ENCODE peak calls at places on chromosomes 1 and 21, in four cellular contexts. H is gastrocnemius medialis, X is GM13976, F is AG04450. A is an unnamed sample.

GRCh38 chr1:30478799-30479198 is 244.6 kb downstream of the MATN1 start:
- DNase-seq in F (no peak), X (no peak), H (no peak), A (no peak)

GRCh38 chr1:156103521-156103947 is 11.0 kb upstream of the LMNA start:
- DNase-seq in X (no peak), F (no peak), H (no peak), A (no peak)

GRCh38 chr1:151518431-151518830 is 7.2 kb downstream of the CGN start:
- DNase-seq in H (no peak), F (no peak), X (no peak), A (no peak)

GRCh38 chr1:8197493-8198282 is 120.2 kb upstream of the SLC45A1 start:
- DNase-seq in X (no peak), H (peak; percentile 62), F (peak; percentile 91), A (no peak)

GRCh38 chr1:85361106-85361505 is 84.7 kb upstream of the BCL10 start:
- DNase-seq in H (no peak), F (peak; percentile 36), X (no peak), A (no peak)

GRCh38 chr1:44647896-44648295 is 26.4 kb downstream of the TMEM53 start:
- DNase-seq in H (no peak), F (no peak), X (no peak), A (no peak)

GRCh38 chr1:204464174-204464573 is 30.4 kb downstream of the PIK3C2B start:
- DNase-seq in F (no peak), H (no peak), X (no peak), A (no peak)

GRCh38 chr1:23742670-23743286 is 493 bp upstream of the ELOA start:
- DNase-seq in X (no peak), H (no peak), F (no peak), A (no peak)

GRCh38 chr1:98049370-98050115 is 128.7 kb upstream of the DPYD start:
- DNase-seq in X (no peak), H (no peak), F (no peak), A (no peak)

GRCh38 chr21:45366931-45367401 is 38.0 kb upstream of the COL18A1 start:
- DNase-seq in X (no peak), H (peak; percentile 36), F (peak; percentile 93), A (no peak)

GRCh38 chr1:117682372-117682771 is 76.5 kb downstream of the TENT5C start:
- DNase-seq in X (no peak), F (no peak), H (peak; percentile 94), A (no peak)

GRCh38 chr1:78303620-78304019 is 187.2 kb upstream of the PTGFR start:
- DNase-seq in X (no peak), F (peak; percentile 69), H (peak; percentile 59), A (no peak)

GRCh38 chr1:218496561-218496960 is 151.4 kb downstream of the TGFB2 start:
- DNase-seq in F (peak; percentile 92), X (no peak), H (peak; percentile 29), A (no peak)

GRCh38 chr21:45506836-45507522 is 35.3 kb downstream of the SLC19A1 start:
- DNase-seq in X (no peak), F (no peak), H (no peak), A (no peak)

GRCh38 chr1:119715542-119715941 is 3.8 kb downstream of the PHGDH start:
- DNase-seq in X (no peak), F (no peak), H (no peak), A (no peak)

GRCh38 chr1:15020943-15021745 is 132.4 kb upstream of the TMEM51 start:
- DNase-seq in X (no peak), F (no peak), H (no peak), A (no peak)

GRCh38 chr1:35062518-35063196 is 16.5 kb upstream of the ZMYM1 start:
- DNase-seq in X (peak; percentile 39), H (no peak), F (no peak), A (no peak)

GRCh38 chr1:59232209-59232608 is 64.7 kb upstream of the FGGY start:
- DNase-seq in H (no peak), X (no peak), F (no peak), A (no peak)

GRCh38 chr1:156894711-156895407 is 1.3 kb downstream of the PEAR1 start:
- DNase-seq in F (no peak), X (no peak), H (peak; percentile 48), A (no peak)

GRCh38 chr1:94936861-94937620 is 10.1 kb upstream of the CNN3 start:
- DNase-seq in F (no peak), X (no peak), H (no peak), A (no peak)

GRCh38 chr1:48246727-48247126 is 24.2 kb downstream of the SLC5A9 start:
- DNase-seq in H (peak; percentile 29), F (no peak), X (no peak), A (no peak)

GRCh38 chr1:161549652-161550051 is at the start of gene FCGR3A:
- DNase-seq in H (no peak), F (no peak), X (no peak), A (no peak)

GRCh38 chr1:248858096-248858890 is 592 bp downstream of the ZNF692 start:
- DNase-seq in H (peak; percentile 72), X (peak; percentile 83), F (no peak), A (no peak)

GRCh38 chr1:198267921-198268320 is 111.1 kb downstream of the NEK7 start:
- DNase-seq in F (no peak), X (no peak), H (no peak), A (no peak)

GRCh38 chr1:19450811-19451564 is 34.4 kb downstream of the CAPZB start:
- DNase-seq in F (peak; percentile 94), H (no peak), X (no peak), A (no peak)

GRCh38 chr1:3258431-3259003 is 189.5 kb downstream of the PRDM16 start:
- DNase-seq in H (no peak), F (no peak), X (no peak), A (no peak)

GRCh38 chr1:179137623-179138235 is 55.9 kb downstream of the TOR3A start:
- DNase-seq in H (peak; percentile 68), F (no peak), X (no peak), A (no peak)

GRCh38 chr1:162384116-162384515 is 2.6 kb downstream of the C1orf226 start:
- DNase-seq in X (no peak), H (no peak), F (no peak), A (no peak)

GRCh38 chr1:79151006-79151796 is 144.7 kb upstream of the ADGRL4 start:
- DNase-seq in H (no peak), F (no peak), X (no peak), A (no peak)

GRCh38 chr1:106986603-106987002 is 69.9 kb upstream of the PRMT6 start:
- DNase-seq in H (no peak), X (no peak), F (no peak), A (no peak)

DNA sequence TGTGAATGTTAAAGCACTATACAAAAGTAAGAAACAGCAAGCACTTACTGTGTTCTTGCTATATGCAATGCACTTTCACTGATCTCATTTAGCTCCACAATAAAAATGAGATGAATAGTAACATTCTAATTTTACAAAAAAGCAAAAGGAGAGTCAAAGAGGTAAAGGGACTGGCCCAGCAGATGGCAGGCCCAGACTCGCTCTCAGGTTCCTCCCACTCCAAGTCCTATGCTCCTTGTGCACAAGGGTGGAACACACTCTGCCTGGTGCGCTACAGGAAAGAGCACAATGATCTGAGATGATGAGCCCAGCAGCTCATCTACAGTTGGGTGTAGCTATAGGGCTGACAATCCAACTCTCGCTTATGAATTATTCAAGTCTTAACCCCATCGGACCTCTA is 94.1 kb upstream of the LYST start:
- DNase-seq in F (no peak), X (no peak), H (no peak), A (no peak)
- TF ChIP-seq CTCF in F (no peak), X (no peak), H (no peak), A (no peak)

GRCh38 chr21:34636961-34637360 is 22.0 kb upstream of the RCAN1 start:
- DNase-seq in X (no peak), H (no peak), F (no peak), A (no peak)
- TF ChIP-seq CTCF in X (no peak), H (no peak), F (no peak), A (no peak)

DNA sequence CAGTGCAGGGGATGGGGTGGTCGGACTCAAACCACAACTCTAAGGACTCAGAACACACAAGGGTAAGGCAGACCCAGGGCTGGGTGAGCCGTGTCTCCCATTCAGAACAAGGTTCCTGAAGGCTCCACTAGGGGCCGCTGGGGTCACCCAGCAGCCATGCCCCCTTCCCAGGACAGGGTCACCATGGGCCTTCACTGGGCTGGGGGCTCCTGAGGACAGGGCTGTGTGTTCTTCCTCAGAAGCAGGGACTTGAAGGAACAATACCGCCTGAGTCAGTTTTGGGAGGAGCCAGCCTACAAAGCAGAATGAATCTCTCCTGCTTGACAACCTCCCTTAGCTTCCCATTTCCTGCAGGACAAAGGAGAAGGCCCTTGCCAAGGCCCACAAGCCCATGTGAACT is 15.4 kb downstream of the RIMS3 start:
- DNase-seq in F (no peak), X (peak; percentile 57), H (no peak), A (no peak)
- TF ChIP-seq CTCF in F (peak; percentile 30), X (peak; percentile 34), H (no peak), A (peak; percentile 17)

DNA sequence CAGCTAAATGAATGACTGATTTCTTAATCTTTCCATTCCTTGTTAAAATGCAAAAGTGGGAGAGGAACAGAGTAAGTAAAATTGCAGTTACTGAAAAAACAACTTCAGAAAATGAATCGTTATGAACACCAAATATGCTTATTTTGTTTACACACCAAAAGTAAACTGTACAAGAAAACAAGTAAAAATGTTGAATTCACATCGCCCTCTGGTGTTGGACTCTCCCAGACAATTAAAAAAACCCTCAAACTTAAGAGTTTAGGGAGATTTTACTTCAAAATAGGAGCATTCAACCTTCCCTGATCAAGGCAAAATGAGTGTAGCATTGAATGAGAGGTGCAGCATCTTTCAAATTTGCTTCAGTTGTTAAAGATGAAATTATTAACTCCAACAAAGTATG is 19.4 kb upstream of the ESRRG start:
- DNase-seq in X (no peak), F (no peak), H (no peak), A (no peak)
- TF ChIP-seq CTCF in X (no peak), F (peak; percentile 49), H (no peak), A (peak; percentile 72)

DNA sequence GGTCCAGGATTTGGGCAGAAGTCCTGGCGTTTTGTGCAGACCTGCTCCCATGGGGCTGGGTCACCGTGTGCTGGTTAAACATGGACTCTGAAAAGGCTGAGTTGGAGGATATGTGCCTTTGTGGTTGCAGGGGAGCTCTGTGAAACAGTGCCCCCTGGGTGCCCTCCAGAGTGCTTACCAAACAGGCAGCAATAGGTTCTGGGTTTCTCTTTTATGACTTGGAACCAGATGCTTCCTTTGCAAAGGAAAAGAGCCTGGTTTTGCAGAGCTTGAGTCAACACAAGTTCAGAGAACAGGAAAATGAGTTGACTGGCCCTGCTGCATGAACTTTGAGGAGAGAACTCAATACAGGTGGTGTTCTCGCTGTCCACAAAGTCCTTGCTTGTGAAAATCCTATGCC is 288.9 kb downstream of the TM2D1 start:
- DNase-seq in X (no peak), F (no peak), H (no peak), A (no peak)
- TF ChIP-seq CTCF in X (no peak), F (peak; percentile 21), H (no peak), A (no peak)